ENCODE peak calls at places on chromosomes 2 and 18, in four cellular contexts. E is astrocyte of the cerebellum; K is stimulated activated CD4-positive, alpha-beta T cell treated with anti-CD3 and anti-CD28 coated beads, Interleukin-4, amount 100 ng/mL, for 4 hours; U is T-helper 2 cell. A is an unnamed sample.

GRCh38 chr2:13260401-13260800 is 543.7 kb downstream of the TRIB2 start:
- DNase-seq in E (no peak), K (no peak), U (no peak), A (no peak)

GRCh38 chr18:79388043-79388442 is 7.7 kb upstream of the NFATC1 start:
- DNase-seq in U (no peak), E (no peak), K (no peak), A (no peak)

GRCh38 chr2:222424281-222424728 is at the start of gene SGPP2:
- DNase-seq in K (peak; percentile 13), U (peak; percentile 9), E (no peak), A (peak; percentile 21)

GRCh38 chr2:172249336-172249735 is 146.6 kb upstream of the DLX2 start:
- DNase-seq in K (no peak), U (no peak), E (no peak), A (no peak)

GRCh38 chr2:33511141-33511540 is 34.7 kb downstream of the RASGRP3 start:
- DNase-seq in K (no peak), E (no peak), U (no peak), A (no peak)

GRCh38 chr2:80719607-80720006 is 415.1 kb upstream of the LRRTM1 start:
- DNase-seq in K (no peak), E (no peak), U (no peak), A (no peak)

GRCh38 chr2:61660511-61661388 is 122.6 kb upstream of the XPO1 start:
- DNase-seq in U (no peak), E (no peak), K (no peak), A (no peak)

GRCh38 chr2:241050624-241051577 is 51.2 kb downstream of the MTERF4 start:
- DNase-seq in E (no peak), U (no peak), K (no peak), A (no peak)